ENCODE peak calls at places on chromosomes 16 and 17, in six cellular contexts. E is spleen, L is left kidney, C is AG10803, I is amygdala, R is ovary. P is an unnamed sample.

GRCh38 chr17:30433514-30433913 is 43.7 kb upstream of the GOSR1 start:
- DNase-seq in R (no peak), L (no peak), E (no peak), I (no peak), C (peak), P (no peak)

GRCh38 chr17:71942626-71943025 is 178.2 kb upstream of the SOX9 start:
- DNase-seq in L (no peak), R (no peak), I (no peak), C (no peak), E (no peak), P (no peak)

GRCh38 chr16:58264961-58265479 is 29.8 kb downstream of the PRSS54 start:
- DNase-seq in L (peak), R (no peak), E (no peak), C (peak), I (no peak), P (no peak)

GRCh38 chr17:67374329-67375053 is 2.6 kb upstream of the PITPNC1 start:
- DNase-seq in C (peak), R (peak), L (peak), I (peak), E (peak), P (peak)

GRCh38 chr16:50394215-50394802 is 25.5 kb upstream of the BRD7 start:
- DNase-seq in C (no peak), I (no peak), L (no peak), R (no peak), E (no peak), P (no peak)

GRCh38 chr17:43645765-43646481 is 15.8 kb downstream of the MEOX1 start:
- DNase-seq in C (peak), I (no peak), E (peak), R (peak), L (peak), P (peak)

GRCh38 chr17:29445844-29446243 is 55.7 kb downstream of the TAOK1 start:
- DNase-seq in I (no peak), L (no peak), E (no peak), C (no peak), R (no peak), P (no peak)

GRCh38 chr16:31455601-31456314 is 3.5 kb upstream of the ARMC5 start:
- DNase-seq in C (peak), E (no peak), I (no peak), R (no peak), L (no peak), P (peak)

GRCh38 chr17:79188048-79188447 is 113.4 kb downstream of the ENGASE start:
- DNase-seq in R (no peak), E (no peak), C (no peak), L (peak), I (no peak), P (peak)

GRCh38 chr17:43468746-43469544 is 14.8 kb upstream of the DHX8 start:
- DNase-seq in L (no peak), C (peak), R (no peak), E (no peak), I (no peak), P (no peak)

GRCh38 chr16:10877472-10877946 is 507 bp downstream of the CIITA start:
- DNase-seq in I (no peak), C (no peak), E (no peak), R (no peak), L (no peak), P (no peak)

GRCh38 chr17:38915639-38915995 is 9.8 kb upstream of the LASP1NB start:
- DNase-seq in I (no peak), C (no peak), L (no peak), R (peak), E (peak), P (no peak)

GRCh38 chr17:81693491-81694360 is 9.4 kb upstream of the MRPL12 start:
- DNase-seq in I (no peak), R (no peak), E (no peak), L (no peak), C (no peak), P (no peak)

GRCh38 chr17:80260791-80261158 is at the start of gene RNF213:
- DNase-seq in L (peak), E (peak), C (peak), I (peak), R (peak), P (peak)